ENCODE peak calls at places on chromosomes 16 and 17, in five cellular contexts. Z is ascending aorta, S is neural progenitor cell, Y is fibroblast of lung, I is cardiac muscle cell. Q is an unnamed sample.

GRCh38 chr16:50126183-50126582 is 26.9 kb upstream of the TENT4B start:
- DNase-seq in Z (no peak), S (no peak), I (no peak), Y (no peak), Q (no peak)

GRCh38 chr16:286491-287297 is 3.7 kb downstream of the PDIA2 start:
- DNase-seq in S (no peak), Z (no peak), I (no peak), Y (no peak), Q (no peak)

GRCh38 chr17:30274887-30275286 is 16.9 kb downstream of the BLMH start:
- DNase-seq in Z (no peak), I (no peak), Y (no peak), S (no peak), Q (no peak)

GRCh38 chr17:60508384-60508980 is 17.6 kb downstream of the APPBP2 start:
- DNase-seq in Z (no peak), I (no peak), S (no peak), Y (no peak), Q (no peak)

GRCh38 chr17:15121426-15121825 is 143.7 kb downstream of the PMP22 start:
- DNase-seq in I (no peak), Z (no peak), Y (peak; percentile 76), S (no peak), Q (no peak)

GRCh38 chr17:36501963-36502362 is 15.5 kb downstream of the ZNHIT3 start:
- DNase-seq in Z (no peak), I (no peak), Y (no peak), S (no peak), Q (no peak)

GRCh38 chr17:40317345-40317873 is 8.4 kb downstream of the RARA start:
- DNase-seq in Z (peak; percentile 85), Y (peak; percentile 65), I (peak; percentile 77), S (peak; percentile 85), Q (no peak)

GRCh38 chr16:80123189-80123588 is 417.6 kb upstream of the DYNLRB2 start:
- DNase-seq in Z (no peak), Y (no peak), S (no peak), I (peak; percentile 1), Q (no peak)

GRCh38 chr17:31251618-31252328 is 45.3 kb downstream of the OMG start:
- DNase-seq in S (no peak), Y (no peak), Z (no peak), I (no peak), Q (no peak)

GRCh38 chr16:73956592-73957495 is 339.8 kb upstream of the PSMD7 start:
- DNase-seq in S (peak; percentile 81), I (peak; percentile 70), Y (peak; percentile 83), Z (no peak), Q (peak; percentile 77)

GRCh38 chr17:74454197-74455024 is 12.0 kb upstream of the CD300A start:
- DNase-seq in I (peak; percentile 92), Y (peak; percentile 64), S (peak; percentile 38), Z (peak; percentile 95), Q (no peak)
- H3K27ac ChIP-seq in I (peak overlapping the region; percentile 80), Y (no peak overlapping the region), S (peak overlapping the region; percentile 9), Z (peak overlapping the region; percentile 94), Q (peak overlapping the region; percentile 84)

GRCh38 chr17:41777157-41777578 is 9.3 kb downstream of the JUP start:
- DNase-seq in I (no peak), Z (no peak), S (peak; percentile 60), Y (no peak), Q (peak; percentile 48)
- TF ChIP-seq CTCF in I (peak; percentile 35), Z (no peak), S (no peak), Y (no peak), Q (peak; percentile 12)

GRCh38 chr16:75073551-75074414 is 42.8 kb downstream of the LDHD start:
- DNase-seq in I (peak; percentile 16), Z (no peak), Y (no peak), S (no peak), Q (no peak)

GRCh38 chr16:75075688-75076268 is 40.8 kb downstream of the LDHD start:
- DNase-seq in S (no peak), Z (no peak), I (no peak), Y (no peak), Q (no peak)

GRCh38 chr16:75072239-75072947 is 44.2 kb downstream of the LDHD start:
- DNase-seq in Z (no peak), Y (no peak), I (no peak), S (no peak), Q (no peak)

GRCh38 chr16:75074415-75074793 is 42.2 kb downstream of the LDHD start:
- DNase-seq in S (no peak), I (no peak), Z (no peak), Y (no peak), Q (no peak)

GRCh38 chr16:75074920-75075687 is 41.5 kb downstream of the LDHD start:
- DNase-seq in Y (no peak), Z (no peak), I (peak; percentile 82), S (no peak), Q (no peak)
- H3K4me3 ChIP-seq in Y (no peak overlapping the region), Z (no peak overlapping the region), I (no peak overlapping the region), S (no peak overlapping the region), Q (no peak overlapping the region)

GRCh38 chr17:38886643-38887010 is 16.8 kb downstream of the LASP1 start:
- DNase-seq in I (no peak), Z (no peak), Y (no peak), S (no peak), Q (no peak)
- H3K27ac ChIP-seq in I (peak overlapping the region; percentile 60), Z (no peak overlapping the region), Y (no peak overlapping the region), S (no peak overlapping the region), Q (no peak overlapping the region)

GRCh38 chr17:37827905-37828304 is 83.0 kb upstream of the HNF1B start:
- DNase-seq in S (no peak), Y (no peak), Z (no peak), I (no peak), Q (no peak)
- TF ChIP-seq CTCF in S (no peak), Y (no peak), Z (no peak), I (no peak), Q (no peak)

DNA sequence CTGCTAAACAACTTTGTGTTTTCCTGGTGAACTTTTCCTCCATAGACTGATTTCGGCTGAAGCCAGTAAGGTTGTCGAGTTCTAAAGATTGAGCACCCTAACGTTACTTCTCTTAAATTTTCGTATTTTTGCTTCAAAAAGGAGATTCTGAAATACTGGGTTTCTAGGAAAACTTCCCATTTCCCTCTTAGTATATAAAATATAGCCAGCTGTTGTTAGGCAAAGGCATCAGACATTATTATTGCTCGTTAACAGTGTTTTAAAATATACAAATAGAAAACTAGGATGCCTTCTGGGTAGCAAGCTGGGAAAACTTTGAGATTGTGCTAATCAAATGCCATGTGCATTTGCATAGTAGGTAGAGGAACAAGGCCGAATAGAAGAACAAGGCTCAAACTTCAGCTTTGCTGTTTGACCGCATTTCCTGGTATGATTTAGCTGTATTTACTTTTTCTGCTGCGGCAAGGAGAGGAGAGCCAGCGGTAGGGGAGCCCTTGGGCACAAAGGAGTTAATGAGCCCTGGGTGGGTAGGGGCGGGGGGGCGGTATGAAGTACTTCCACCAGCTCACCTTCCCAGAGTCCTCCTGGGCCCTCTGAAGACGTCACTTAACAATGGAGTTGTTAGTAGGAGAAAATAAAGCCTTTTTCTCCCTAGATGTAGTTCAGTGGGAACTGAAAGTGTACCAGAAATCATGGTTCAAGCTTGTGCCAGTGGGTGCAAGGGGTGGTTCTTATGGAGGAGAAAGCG is 151.9 kb downstream of the MSI2 start:
- DNase-seq in Z (no peak), I (no peak), Y (no peak), S (peak; percentile 68), Q (no peak)
- H3K4me3 ChIP-seq in Z (no peak overlapping the region), I (no peak overlapping the region), Y (no peak overlapping the region), S (peak overlapping the region; percentile 21), Q (no peak overlapping the region)

DNA sequence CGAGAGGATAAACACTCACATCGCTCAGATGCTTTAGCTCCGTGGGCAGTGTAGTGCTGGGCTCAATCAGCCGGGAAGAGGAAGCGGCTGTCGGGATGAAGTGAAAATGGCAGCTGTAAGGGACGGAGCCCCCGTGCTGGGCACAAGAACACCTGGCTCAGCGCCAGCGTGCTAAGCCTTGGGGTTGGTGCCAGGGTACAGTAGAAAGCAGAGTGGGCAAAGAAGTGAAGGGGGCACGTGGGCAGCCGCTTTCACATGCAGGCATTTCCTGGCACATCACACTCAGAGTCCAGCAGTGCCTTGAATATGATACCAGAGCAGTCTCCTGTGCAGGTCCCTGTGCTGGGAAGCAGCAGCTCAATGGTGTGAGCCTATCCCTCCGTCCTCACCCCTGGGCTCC is 51.1 kb upstream of the FOXF1 start:
- DNase-seq in Y (no peak), S (no peak), Z (no peak), I (no peak), Q (no peak)
- H3K27ac ChIP-seq in Y (no peak overlapping the region), S (no peak overlapping the region), Z (no peak overlapping the region), I (no peak overlapping the region), Q (no peak overlapping the region)

GRCh38 chr17:46875849-46876352 is 24.5 kb downstream of the WNT9B start:
- DNase-seq in S (no peak), I (no peak), Z (no peak), Y (no peak), Q (no peak)

GRCh38 chr17:46876926-46877325 is 25.5 kb downstream of the WNT9B start:
- DNase-seq in I (no peak), S (no peak), Z (no peak), Y (no peak), Q (no peak)

GRCh38 chr17:46874906-46875305 is 23.5 kb downstream of the WNT9B start:
- DNase-seq in Y (no peak), S (no peak), Z (no peak), I (no peak), Q (no peak)

GRCh38 chr17:46877466-46877865 is 26.1 kb downstream of the WNT9B start:
- DNase-seq in I (no peak), S (no peak), Z (no peak), Y (no peak), Q (no peak)

GRCh38 chr17:46876353-46876887 is 25.0 kb downstream of the WNT9B start:
- DNase-seq in Z (no peak), Y (no peak), S (peak; percentile 53), I (no peak), Q (no peak)
- TF ChIP-seq CTCF in Z (no peak), Y (no peak), S (peak; percentile 44), I (peak; percentile 5), Q (no peak)